ENCODE peak calls at places on chromosomes 16 and 17, in seven cellular contexts. R, Y, C, B, Z, O and X are unnamed samples.

GRCh38 chr17:57937492-57937891 is 17.7 kb downstream of the CUEDC1 start:
- DNase-seq in R (no peak), Y (no peak), C (no peak), B (no peak), Z (no peak), O (no peak), X (no peak)

GRCh38 chr16:89317101-89317671 is 99.7 kb downstream of the ZNF778 start:
- DNase-seq in R (no peak), Y (no peak), C (no peak), B (no peak), Z (peak; percentile 17), O (no peak), X (no peak)

GRCh38 chr16:4465977-4466779 is 8.2 kb downstream of the NMRAL1 start:
- DNase-seq in R (peak; percentile 30), Y (peak; percentile 77), C (no peak), B (peak; percentile 27), Z (peak; percentile 84), O (no peak), X (no peak)

GRCh38 chr17:33667052-33667509 is 374.0 kb upstream of the ASIC2 start:
- DNase-seq in R (no peak), Y (peak; percentile 2), C (no peak), B (no peak), Z (no peak), O (no peak), X (no peak)

GRCh38 chr16:71807905-71808592 is 585 bp downstream of the AP1G1 start:
- DNase-seq in R (peak; percentile 54), Y (no peak), C (no peak), B (peak; percentile 11), Z (peak; percentile 38), O (no peak), X (peak; percentile 8)

GRCh38 chr16:58022601-58023371 is 2.8 kb upstream of the MMP15 start:
- DNase-seq in R (peak; percentile 79), Y (no peak), C (no peak), B (peak; percentile 82), Z (peak; percentile 88), O (no peak), X (peak; percentile 98)

GRCh38 chr17:2124391-2124790 is 69.5 kb downstream of the HIC1 start:
- DNase-seq in R (peak; percentile 15), Y (no peak), C (no peak), B (no peak), Z (no peak), O (no peak), X (no peak)

GRCh38 chr16:6682142-6682811 is 650.4 kb upstream of the RBFOX1 start:
- DNase-seq in R (peak; percentile 55), Y (no peak), C (no peak), B (no peak), Z (peak; percentile 24), O (no peak), X (no peak)

GRCh38 chr17:73155410-73156165 is 9.2 kb upstream of the SSTR2 start:
- DNase-seq in R (no peak), Y (no peak), C (no peak), B (no peak), Z (no peak), O (no peak), X (no peak)

GRCh38 chr16:29154676-29155121 is 169.8 kb downstream of the LAT start:
- DNase-seq in R (no peak), Y (no peak), C (no peak), B (peak; percentile 38), Z (peak; percentile 47), O (no peak), X (no peak)

GRCh38 chr16:31409433-31409832 is 16.3 kb downstream of the ITGAD start:
- DNase-seq in R (no peak), Y (no peak), C (peak; percentile 18), B (peak; percentile 37), Z (no peak), O (no peak), X (peak; percentile 35)

GRCh38 chr16:46573008-46573833 is 48.0 kb downstream of the SHCBP1 start:
- DNase-seq in R (no peak), Y (no peak), C (peak; percentile 53), B (peak; percentile 14), Z (no peak), O (no peak), X (peak; percentile 85)

GRCh38 chr16:61678182-61678581 is 358.1 kb downstream of the CDH8 start:
- DNase-seq in R (no peak), Y (no peak), C (no peak), B (no peak), Z (no peak), O (no peak), X (no peak)

GRCh38 chr17:48187867-48188608 is 80.5 kb downstream of the SNX11 start:
- DNase-seq in R (no peak), Y (no peak), C (no peak), B (no peak), Z (no peak), O (no peak), X (no peak)

GRCh38 chr17:21108651-21109050 is 18.1 kb upstream of the DHRS7B start:
- DNase-seq in R (no peak), Y (no peak), C (no peak), B (no peak), Z (no peak), O (no peak), X (no peak)

GRCh38 chr16:77063617-77064016 is 127.4 kb upstream of the MON1B start:
- DNase-seq in R (no peak), Y (no peak), C (no peak), B (no peak), Z (no peak), O (no peak), X (no peak)

GRCh38 chr16:77059441-77059840 is 131.5 kb upstream of the MON1B start:
- DNase-seq in R (no peak), Y (no peak), C (no peak), B (peak; percentile 35), Z (no peak), O (no peak), X (no peak)

GRCh38 chr16:77060614-77061013 is 130.4 kb upstream of the MON1B start:
- DNase-seq in R (no peak), Y (no peak), C (no peak), B (no peak), Z (no peak), O (no peak), X (no peak)

GRCh38 chr16:77064037-77064436 is 127.0 kb upstream of the MON1B start:
- DNase-seq in R (no peak), Y (no peak), C (no peak), B (no peak), Z (no peak), O (no peak), X (no peak)

DNA sequence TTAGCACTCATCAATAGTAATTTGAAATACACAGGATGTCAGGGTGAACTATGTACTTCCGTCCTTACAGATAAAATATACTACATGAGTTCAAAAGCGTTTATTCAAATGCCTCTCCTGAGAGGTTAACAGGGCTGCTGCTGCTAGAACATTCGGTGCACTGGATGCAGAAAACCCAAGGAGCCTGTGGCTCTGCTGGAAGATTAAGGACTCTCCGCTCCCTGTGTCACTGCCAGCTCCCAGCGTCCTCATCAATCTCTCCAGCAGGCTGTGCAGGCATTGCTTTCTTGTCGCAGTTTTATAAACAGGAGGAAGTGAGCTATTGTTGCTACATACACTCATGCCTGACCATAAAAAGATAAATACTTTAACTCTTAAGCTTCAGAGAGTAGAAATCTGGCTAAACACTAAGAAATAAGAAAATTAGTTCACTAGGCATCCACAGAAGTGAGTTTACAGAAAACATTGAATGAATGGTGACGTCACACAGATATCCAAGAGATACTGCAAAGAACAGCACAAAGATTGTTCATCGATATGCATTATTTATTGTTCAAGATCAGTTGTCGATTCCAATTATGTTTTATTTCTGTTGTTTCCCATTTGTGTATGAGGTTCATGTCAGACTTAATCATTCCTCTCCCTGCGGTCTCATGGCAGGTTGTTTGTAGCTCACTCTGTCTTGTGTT is 128.0 kb upstream of the MON1B start:
- DNase-seq in R (no peak), Y (no peak), C (no peak), B (no peak), Z (no peak), O (no peak), X (no peak)
- H3K36me3 ChIP-seq in R (no peaks in the 10 kb centered on the region), Y (no peaks in the 10 kb centered on the region), C (no peaks in the 10 kb centered on the region), B (no peaks in the 10 kb centered on the region), Z (no peaks in the 10 kb centered on the region), O (no peaks in the 10 kb centered on the region), X (no peaks in the 10 kb centered on the region)

GRCh38 chr17:38893612-38894011 is 23.8 kb downstream of the LASP1 start:
- DNase-seq in R (peak; percentile 43), Y (peak; percentile 44), C (no peak), B (peak; percentile 54), Z (peak; percentile 71), O (no peak), X (no peak)

GRCh38 chr17:38893113-38893512 is 23.3 kb downstream of the LASP1 start:
- DNase-seq in R (no peak), Y (no peak), C (no peak), B (no peak), Z (no peak), O (no peak), X (no peak)

GRCh38 chr17:38892083-38892482 is 22.2 kb downstream of the LASP1 start:
- DNase-seq in R (no peak), Y (no peak), C (no peak), B (no peak), Z (no peak), O (no peak), X (no peak)

GRCh38 chr17:38891441-38891840 is 21.6 kb downstream of the LASP1 start:
- DNase-seq in R (no peak), Y (no peak), C (no peak), B (no peak), Z (no peak), O (no peak), X (no peak)

DNA sequence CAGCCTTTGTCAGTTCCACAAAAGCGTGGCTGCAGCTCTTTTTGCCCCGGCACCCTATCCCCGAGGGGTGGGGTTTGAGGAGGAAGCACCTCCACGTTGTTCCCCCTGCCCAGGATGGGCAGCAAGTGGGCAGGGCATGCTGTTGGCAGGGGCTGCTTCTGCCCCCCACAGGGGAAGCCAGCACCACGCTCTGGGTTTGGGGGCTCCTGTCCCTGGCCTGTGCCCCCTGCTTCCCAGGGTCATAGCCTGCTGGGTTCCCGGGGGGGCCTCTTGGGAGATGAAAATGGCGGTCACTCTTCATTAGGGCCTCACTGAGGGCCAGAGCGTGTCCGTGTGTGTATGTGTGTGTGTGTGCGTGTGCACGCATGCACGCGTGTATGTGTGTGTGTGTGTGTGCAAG is 22.8 kb downstream of the LASP1 start:
- DNase-seq in R (no peak), Y (no peak), C (no peak), B (no peak), Z (no peak), O (no peak), X (no peak)
- H3K36me3 ChIP-seq in R (no peaks in the 10 kb centered on the region), Y (peaks cover 27% of the 10 kb centered on the region), C (peaks cover 29% of the 10 kb centered on the region), B (peaks cover 7% of the 10 kb centered on the region), Z (peaks cover 62% of the 10 kb centered on the region), O (peaks cover 72% of the 10 kb centered on the region), X (peaks cover 94% of the 10 kb centered on the region)

DNA sequence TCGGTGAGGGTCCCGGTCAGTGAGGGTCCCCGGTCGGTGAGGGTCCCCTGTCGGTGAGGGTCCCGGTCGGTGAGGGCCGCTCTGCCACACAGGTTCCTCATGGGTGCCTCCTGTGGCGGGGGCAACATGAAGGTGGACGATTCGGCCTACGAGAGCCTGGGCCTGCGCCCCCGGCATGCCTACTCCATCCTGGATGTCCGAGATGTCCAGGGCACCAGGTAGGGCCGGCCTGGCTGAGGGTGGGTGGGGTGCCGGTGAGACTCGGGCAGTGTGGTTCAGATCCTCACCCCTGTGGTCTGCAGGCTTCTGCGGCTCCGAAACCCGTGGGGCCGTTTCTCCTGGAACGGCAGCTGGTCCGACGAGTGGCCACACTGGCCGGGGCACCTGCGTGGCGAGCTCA is 9.0 kb upstream of the PRR35 start:
- DNase-seq in R (no peak), Y (no peak), C (no peak), B (no peak), Z (no peak), O (no peak), X (no peak)
- H3K36me3 ChIP-seq in R (no peaks in the 10 kb centered on the region), Y (no peaks in the 10 kb centered on the region), C (no peaks in the 10 kb centered on the region), B (peaks cover 10% of the 10 kb centered on the region), Z (peaks cover 25% of the 10 kb centered on the region), O (peaks cover 61% of the 10 kb centered on the region), X (peaks cover 42% of the 10 kb centered on the region)

GRCh38 chr17:81912441-81913309 is 1.5 kb upstream of the PCYT2 start:
- DNase-seq in R (no peak), Y (no peak), C (peak; percentile 97), B (no peak), Z (no peak), O (no peak), X (no peak)
- H3K36me3 ChIP-seq in R (peaks cover 9% of the 10 kb centered on the region), Y (peaks cover 32% of the 10 kb centered on the region), C (no peaks in the 10 kb centered on the region), B (peaks cover 15% of the 10 kb centered on the region), Z (peaks cover 30% of the 10 kb centered on the region), O (peaks cover 39% of the 10 kb centered on the region), X (peaks cover 44% of the 10 kb centered on the region)